ENCODE peak calls at places on chromosomes 1 and 21, in four cellular contexts. One of them, this sample, is unnamed.

GRCh38 chr1:58903450-58904298 is 119.8 kb upstream of the JUN start:
- DNase-seq in WTC11: peak
- DNase-seq in HepG2: peak
- DNase-seq in K562: peak
- DNase-seq in this sample: peak

GRCh38 chr1:64235910-64236309 is 32.5 kb downstream of the UBE2U start:
- DNase-seq in WTC11: no peak
- DNase-seq in HepG2: no peak
- DNase-seq in K562: no peak
- DNase-seq in this sample: no peak

GRCh38 chr1:107430540-107431228 is 289.8 kb downstream of the NTNG1 start:
- DNase-seq in WTC11: peak
- DNase-seq in HepG2: peak
- DNase-seq in K562: peak
- DNase-seq in this sample: peak

GRCh38 chr1:7407547-7407895 is 363.6 kb upstream of the VAMP3 start:
- DNase-seq in WTC11: no peak
- DNase-seq in HepG2: no peak
- DNase-seq in K562: no peak
- DNase-seq in this sample: no peak

GRCh38 chr1:90716552-90717355 is at the start of gene BARHL2:
- DNase-seq in WTC11: no peak
- DNase-seq in HepG2: no peak
- DNase-seq in K562: no peak
- DNase-seq in this sample: no peak

GRCh38 chr1:204450461-204451257 is 39.0 kb upstream of the PPP1R15B start:
- DNase-seq in WTC11: no peak
- DNase-seq in HepG2: no peak
- DNase-seq in K562: no peak
- DNase-seq in this sample: no peak

GRCh38 chr1:56954664-56955063 is 11.2 kb downstream of the C8B start:
- DNase-seq in WTC11: no peak
- DNase-seq in HepG2: no peak
- DNase-seq in K562: no peak
- DNase-seq in this sample: no peak

GRCh38 chr1:21293537-21294265 is 3.4 kb upstream of the ECE1 start:
- DNase-seq in WTC11: no peak
- DNase-seq in HepG2: no peak
- DNase-seq in K562: no peak
- DNase-seq in this sample: no peak

GRCh38 chr1:21673277-21673780 is 4.2 kb upstream of the RAP1GAP start:
- DNase-seq in WTC11: no peak
- DNase-seq in HepG2: no peak
- DNase-seq in K562: peak
- DNase-seq in this sample: no peak

GRCh38 chr1:65658122-65658521 is 134.6 kb upstream of the PDE4B start:
- DNase-seq in WTC11: no peak
- DNase-seq in HepG2: no peak
- DNase-seq in K562: peak
- DNase-seq in this sample: no peak

GRCh38 chr1:4175566-4176405 is 275.7 kb upstream of the C1orf174 start:
- DNase-seq in WTC11: no peak
- DNase-seq in HepG2: no peak
- DNase-seq in K562: peak
- DNase-seq in this sample: no peak

GRCh38 chr21:32364387-32364786 is 28.4 kb downstream of the URB1 start:
- DNase-seq in WTC11: no peak
- DNase-seq in HepG2: peak
- DNase-seq in K562: no peak
- DNase-seq in this sample: no peak

GRCh38 chr1:30381266-30381665 is 342.1 kb downstream of the MATN1 start:
- DNase-seq in WTC11: no peak
- DNase-seq in HepG2: no peak
- DNase-seq in K562: no peak
- DNase-seq in this sample: no peak

GRCh38 chr1:171788696-171789095 is 7.2 kb downstream of the METTL13 start:
- DNase-seq in WTC11: no peak
- DNase-seq in HepG2: no peak
- DNase-seq in K562: no peak
- DNase-seq in this sample: no peak

GRCh38 chr21:35139382-35139715 is 90.2 kb upstream of the RUNX1 start:
- DNase-seq in WTC11: no peak
- DNase-seq in HepG2: no peak
- DNase-seq in K562: no peak
- DNase-seq in this sample: no peak

GRCh38 chr1:41980872-41981653 is 62.3 kb upstream of the HIVEP3 start:
- DNase-seq in WTC11: no peak
- DNase-seq in HepG2: no peak
- DNase-seq in K562: no peak
- DNase-seq in this sample: no peak
- TF ChIP-seq ELF4 in WTC11: no peak
- TF ChIP-seq ELF4 in HepG2: no peak
- TF ChIP-seq ELF4 in K562: no peak
- TF ChIP-seq ELF4 in this sample: no peak

GRCh38 chr1:23617019-23617418 is 57.7 kb upstream of the ID3 start:
- DNase-seq in WTC11: no peak
- DNase-seq in HepG2: no peak
- DNase-seq in K562: peak
- DNase-seq in this sample: no peak

GRCh38 chr1:23615852-23616251 is 56.6 kb upstream of the ID3 start:
- DNase-seq in WTC11: no peak
- DNase-seq in HepG2: no peak
- DNase-seq in K562: no peak
- DNase-seq in this sample: no peak

GRCh38 chr1:23615423-23615822 is 56.1 kb upstream of the ID3 start:
- DNase-seq in WTC11: no peak
- DNase-seq in HepG2: no peak
- DNase-seq in K562: no peak
- DNase-seq in this sample: no peak

GRCh38 chr1:23614128-23614660 is 54.9 kb upstream of the ID3 start:
- DNase-seq in WTC11: no peak
- DNase-seq in HepG2: no peak
- DNase-seq in K562: no peak
- DNase-seq in this sample: no peak

DNA sequence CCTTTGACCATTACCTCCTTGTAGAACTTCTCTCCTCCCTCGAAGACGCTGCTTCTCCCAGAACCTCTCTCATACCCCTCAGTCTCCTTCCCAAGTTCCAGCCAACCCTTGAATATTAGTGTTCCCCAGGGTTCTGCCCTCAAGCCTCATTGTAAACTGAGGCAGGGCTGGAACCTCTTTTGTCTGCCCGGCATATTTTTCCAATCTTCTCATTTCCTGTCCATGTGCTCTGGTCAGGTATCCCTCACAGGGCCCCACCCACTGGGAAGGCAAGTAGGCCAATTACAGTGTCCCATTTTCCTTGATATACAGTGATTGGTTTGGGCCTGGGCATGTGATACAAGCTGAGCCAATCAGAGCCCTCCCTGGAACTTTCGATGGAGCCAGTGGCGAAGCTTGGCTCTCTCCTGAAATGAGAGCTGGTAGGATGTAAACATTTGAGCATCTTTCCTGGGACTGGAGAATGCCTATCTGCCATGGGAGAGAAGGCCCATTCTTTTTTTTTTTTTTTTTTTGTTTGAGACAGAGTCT is 57.1 kb upstream of the ID3 start:
- DNase-seq in WTC11: no peak
- DNase-seq in HepG2: no peak
- DNase-seq in K562: peak
- DNase-seq in this sample: peak
- TF ChIP-seq ELF4 in WTC11: no peak
- TF ChIP-seq ELF4 in HepG2: no peak
- TF ChIP-seq ELF4 in K562: no peak
- TF ChIP-seq ELF4 in this sample: no peak

GRCh38 chr1:43933386-43934278 is at the start of gene ARTN:
- DNase-seq in WTC11: peak
- DNase-seq in HepG2: no peak
- DNase-seq in K562: no peak
- DNase-seq in this sample: no peak

GRCh38 chr1:43930949-43931275 is 2.7 kb upstream of the ARTN start:
- DNase-seq in WTC11: no peak
- DNase-seq in HepG2: no peak
- DNase-seq in K562: no peak
- DNase-seq in this sample: no peak

GRCh38 chr1:43931711-43932660 is 1.6 kb upstream of the ARTN start:
- DNase-seq in WTC11: no peak
- DNase-seq in HepG2: no peak
- DNase-seq in K562: no peak
- DNase-seq in this sample: no peak

GRCh38 chr1:43934279-43934985 is 831 bp downstream of the ARTN start:
- DNase-seq in WTC11: peak
- DNase-seq in HepG2: peak
- DNase-seq in K562: peak
- DNase-seq in this sample: peak

DNA sequence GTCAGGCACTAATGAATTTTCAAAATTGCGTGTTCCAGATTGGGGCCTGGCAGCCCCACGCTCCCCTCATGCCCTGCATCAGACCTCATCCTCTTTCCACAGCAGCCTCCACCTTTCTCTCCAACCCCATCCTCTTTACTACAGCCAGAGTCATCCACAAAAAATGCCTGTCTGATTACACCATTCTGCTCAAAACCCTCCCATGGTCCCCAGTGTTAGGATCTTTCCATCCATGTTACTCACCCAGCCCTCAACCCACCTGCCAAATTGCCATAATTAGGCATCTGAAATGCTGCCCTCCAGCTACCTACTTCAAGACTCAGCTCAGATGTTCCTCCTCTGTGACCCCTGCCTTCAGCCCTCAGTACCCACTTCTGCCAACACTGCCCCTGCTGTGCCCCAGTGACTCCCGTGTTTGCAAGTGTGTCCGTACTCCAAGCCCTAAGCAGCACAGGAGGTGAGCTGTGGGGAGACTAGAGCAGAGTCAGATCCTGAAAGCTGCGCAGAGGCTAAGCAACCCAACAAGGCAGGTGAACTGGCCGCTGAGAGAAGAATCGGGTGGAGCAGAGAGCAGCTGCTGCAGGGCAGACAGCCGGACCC is 715 bp upstream of the ARTN start:
- DNase-seq in WTC11: no peak
- DNase-seq in HepG2: no peak
- DNase-seq in K562: no peak
- DNase-seq in this sample: no peak
- TF ChIP-seq ELF4 in WTC11: no peak
- TF ChIP-seq ELF4 in HepG2: no peak
- TF ChIP-seq ELF4 in K562: no peak
- TF ChIP-seq ELF4 in this sample: no peak

DNA sequence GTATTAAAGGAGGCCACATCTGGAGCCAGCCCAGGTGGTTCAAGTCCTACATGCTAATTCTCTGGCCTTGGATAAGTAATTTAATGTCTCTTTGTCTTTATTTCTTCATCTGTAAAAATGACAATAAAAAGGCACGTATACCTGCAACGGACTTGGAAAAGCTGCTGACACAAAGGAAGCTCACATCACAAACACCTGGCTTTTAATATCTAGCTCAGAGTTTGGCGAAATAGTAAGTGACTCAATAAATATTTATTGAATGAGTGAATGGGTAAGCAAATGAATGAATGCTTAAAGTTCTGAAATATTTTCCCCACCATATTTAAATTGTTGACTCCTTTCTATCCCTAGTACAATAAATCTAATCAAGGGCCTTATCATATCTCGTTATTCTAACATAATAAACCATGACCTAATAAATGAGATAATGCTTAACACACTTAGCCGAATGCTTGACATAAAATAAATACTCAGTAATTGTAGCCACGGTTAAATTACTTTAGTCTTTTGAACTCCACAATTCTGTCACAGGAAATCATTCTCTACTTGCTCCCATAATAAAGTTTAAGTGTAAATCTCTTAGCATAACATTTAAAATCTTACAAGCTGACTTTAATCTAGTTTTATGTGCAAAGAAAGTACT is 74.7 kb upstream of the PALMD start:
- DNase-seq in WTC11: no peak
- DNase-seq in HepG2: no peak
- DNase-seq in K562: no peak
- DNase-seq in this sample: no peak
- TF ChIP-seq ELF4 in WTC11: no peak
- TF ChIP-seq ELF4 in HepG2: no peak
- TF ChIP-seq ELF4 in K562: no peak
- TF ChIP-seq ELF4 in this sample: no peak

DNA sequence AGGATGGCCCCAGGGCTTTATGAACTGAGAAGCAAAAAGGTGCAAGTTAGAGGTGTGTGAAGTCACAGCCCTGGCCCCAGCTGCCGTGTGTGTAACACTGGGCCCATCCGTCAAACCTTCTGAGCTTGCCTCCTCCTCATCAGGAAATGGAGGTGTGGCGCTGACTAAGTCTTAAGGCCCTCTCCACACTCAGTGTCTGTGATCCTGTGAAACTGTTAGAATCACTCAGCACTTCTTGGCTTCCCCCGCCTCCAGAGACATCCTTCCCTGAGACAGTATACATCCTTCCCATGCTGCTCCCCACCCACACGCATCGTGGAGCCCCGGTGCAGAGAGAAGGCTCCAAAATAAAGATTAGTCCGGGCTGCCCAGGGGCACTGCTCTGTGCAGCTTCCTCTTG is 33.3 kb downstream of the LRP8 start:
- DNase-seq in WTC11: no peak
- DNase-seq in HepG2: no peak
- DNase-seq in K562: no peak
- DNase-seq in this sample: no peak
- TF ChIP-seq ELF4 in WTC11: no peak
- TF ChIP-seq ELF4 in HepG2: no peak
- TF ChIP-seq ELF4 in K562: no peak
- TF ChIP-seq ELF4 in this sample: no peak

DNA sequence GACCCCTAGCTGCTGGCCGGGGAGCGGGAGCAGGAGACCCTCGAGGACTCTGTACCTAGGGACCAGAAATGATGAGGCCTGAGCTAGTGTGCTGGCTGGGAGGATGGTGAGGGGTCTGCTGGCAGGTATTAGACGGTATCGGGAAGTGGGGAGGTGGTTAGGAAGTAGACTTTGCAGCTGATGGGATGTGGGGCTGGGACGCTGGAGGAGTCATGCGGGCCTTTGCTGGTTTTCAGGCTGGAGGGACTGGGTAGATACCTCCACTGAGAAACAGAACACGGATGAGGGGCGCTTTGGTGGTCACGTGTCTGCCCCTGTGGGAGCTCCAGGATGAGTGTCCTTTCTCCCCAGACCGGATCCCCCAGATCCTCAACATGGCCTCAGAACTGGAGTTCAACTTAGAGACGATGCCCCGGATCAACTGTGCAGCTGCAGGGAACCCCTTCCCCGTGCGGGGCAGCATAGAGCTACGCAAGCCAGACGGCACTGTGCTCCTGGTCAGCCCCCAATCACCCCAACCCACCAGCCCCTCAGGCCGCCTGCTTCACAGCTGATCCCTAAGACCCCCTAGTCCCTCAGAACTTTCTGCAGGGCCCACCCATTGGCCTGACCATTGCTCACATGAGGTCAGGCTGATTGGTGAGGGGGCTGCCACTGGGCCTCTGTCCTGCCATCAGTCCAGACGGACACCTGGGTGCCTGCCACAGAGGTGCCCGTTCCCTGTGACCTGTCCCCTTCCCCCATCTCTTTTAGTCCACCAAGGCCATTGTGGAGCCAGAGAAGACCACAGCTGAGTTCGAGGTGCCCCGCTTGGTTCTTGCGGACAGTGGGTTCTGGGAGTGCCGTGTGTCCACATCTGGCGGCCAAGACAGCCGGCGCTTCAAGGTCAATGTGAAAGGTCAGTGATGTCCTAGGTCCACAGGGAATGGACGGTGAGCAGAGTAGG is 8.1 kb downstream of the TIE1 start:
- DNase-seq in WTC11: no peak
- DNase-seq in HepG2: no peak
- DNase-seq in K562: no peak
- DNase-seq in this sample: no peak
- TF ChIP-seq ELF4 in WTC11: no peak
- TF ChIP-seq ELF4 in HepG2: no peak
- TF ChIP-seq ELF4 in K562: no peak
- TF ChIP-seq ELF4 in this sample: no peak

This sample was measured in HEK293T.